ENCODE peak calls at places on chromosomes 6 and 20, in nine cellular contexts. Y, T, B, O, Z, F, P, K and V are unnamed samples. For H3K4me1 and H3K36me3, the result is how much of the 10 kb centered on the place peaks cover.

GRCh38 chr6:157925771-157926170 is 55.9 kb upstream of the SYNJ2 start:
- DNase-seq in T (no peak), O (no peak), P (no peak), K (no peak), Y (no peak), F (no peak), Z (no peak), B (no peak), V (no peak)

GRCh38 chr6:144657691-144658090 is 372.6 kb downstream of the UTRN start:
- DNase-seq in B (no peak), Y (no peak), T (no peak), F (peak), Z (no peak), P (no peak), O (no peak), K (no peak), V (no peak)

GRCh38 chr20:51300104-51300503 is 242.4 kb downstream of the NFATC2 start:
- DNase-seq in Z (no peak), F (no peak), P (no peak), Y (no peak), K (no peak), O (no peak), T (no peak), B (no peak), V (no peak)

GRCh38 chr6:158506577-158506976 is 53.3 kb upstream of the TMEM181 start:
- DNase-seq in F (no peak), K (no peak), B (no peak), P (no peak), O (no peak), Z (no peak), T (no peak), Y (peak), V (no peak)

GRCh38 chr6:53916804-53917463 is 122.1 kb downstream of the LRRC1 start:
- DNase-seq in O (no peak), Z (no peak), Y (no peak), B (no peak), F (no peak), K (no peak), P (no peak), T (no peak), V (no peak)

GRCh38 chr6:63224179-63224578 is 12.9 kb downstream of the FKBP1C start:
- DNase-seq in P (no peak), Z (no peak), T (no peak), O (no peak), Y (no peak), K (no peak), B (no peak), F (no peak), V (no peak)

GRCh38 chr6:72328775-72329174 is 293.1 kb upstream of the KCNQ5 start:
- DNase-seq in K (no peak), P (no peak), Z (no peak), B (no peak), T (no peak), Y (no peak), O (no peak), F (no peak), V (no peak)

GRCh38 chr6:159106627-159107241 is 61.9 kb upstream of the TAGAP start:
- DNase-seq in O (peak), P (peak), T (peak), Y (peak), B (peak), Z (peak), K (no peak), F (peak), V (peak)

GRCh38 chr6:45966797-45967196 is 48.9 kb downstream of the CLIC5 start:
- DNase-seq in F (no peak), B (no peak), T (no peak), Z (no peak), P (no peak), K (no peak), Y (no peak), O (no peak), V (no peak)

GRCh38 chr6:73803562-73804221 is 107.7 kb downstream of the CD109 start:
- DNase-seq in O (peak), K (no peak), B (no peak), Z (no peak), F (peak), P (peak), Y (peak), T (no peak), V (no peak)

GRCh38 chr20:50321797-50322480 is 131.3 kb downstream of the CEBPB start:
- DNase-seq in T (no peak), F (peak), Y (no peak), P (no peak), K (no peak), Z (peak), B (peak), O (no peak), V (no peak)

GRCh38 chr6:15547379-15547778 is 115.4 kb downstream of the DTNBP1 start:
- DNase-seq in F (peak), B (no peak), Y (no peak), T (no peak), O (no peak), P (no peak), Z (no peak), K (no peak), V (no peak)

GRCh38 chr6:26195924-26196845 is 109.0 kb downstream of the HFE start:
- DNase-seq in Z (no peak), O (no peak), B (no peak), K (no peak), Y (peak), F (peak), T (no peak), P (peak), V (no peak)

GRCh38 chr20:25007491-25008305 is 15.1 kb upstream of the APMAP start:
- DNase-seq in P (no peak), Z (peak), T (no peak), Y (no peak), O (no peak), B (no peak), F (no peak), K (no peak), V (no peak)

GRCh38 chr6:132236744-132237143 is 164.5 kb downstream of the MOXD1 start:
- DNase-seq in Z (no peak), T (no peak), B (no peak), Y (no peak), K (no peak), F (no peak), O (no peak), P (no peak), V (no peak)

GRCh38 chr6:52551483-52552277 is 25.2 kb downstream of the TRAM2 start:
- DNase-seq in B (peak), K (peak), Z (peak), F (peak), T (peak), Y (peak), P (no peak), O (peak), V (peak)

GRCh38 chr6:37502703-37503485 is 3.2 kb upstream of the CCDC167 start:
- DNase-seq in T (no peak), K (no peak), O (no peak), Y (no peak), P (peak), Z (no peak), B (peak), F (no peak), V (no peak)

GRCh38 chr6:751765-752164 is 58.8 kb upstream of the EXOC2 start:
- DNase-seq in O (no peak), B (no peak), T (no peak), K (no peak), Z (no peak), P (no peak), Y (no peak), F (no peak), V (no peak)

GRCh38 chr6:2921520-2922115 is 18.5 kb upstream of the SERPINB9 start:
- DNase-seq in Y (no peak), K (no peak), B (no peak), F (no peak), P (no peak), Z (no peak), O (no peak), T (peak), V (no peak)

GRCh38 chr6:150016324-150017185 is 8.8 kb downstream of the RAET1L start:
- DNase-seq in K (no peak), B (no peak), T (peak), Z (peak), Y (peak), P (peak), F (peak), O (no peak), V (no peak)

GRCh38 chr6:39843305-39844020 is 51.3 kb downstream of the DAAM2 start:
- DNase-seq in F (peak), K (no peak), Y (no peak), B (no peak), P (no peak), T (no peak), Z (no peak), O (no peak), V (no peak)

GRCh38 chr20:55953201-55953600 is 52.1 kb downstream of the CBLN4 start:
- DNase-seq in O (no peak), K (no peak), B (no peak), F (no peak), Y (no peak), T (no peak), Z (no peak), P (no peak), V (no peak)

GRCh38 chr20:34637245-34638185 is 39.4 kb downstream of the PIGU start:
- DNase-seq in P (no peak), O (no peak), K (no peak), B (no peak), Y (peak), Z (no peak), F (peak), T (no peak), V (no peak)

GRCh38 chr20:59006864-59007757 is at the start of gene CTSZ:
- DNase-seq in Z (peak), T (peak), O (peak), P (peak), B (peak), K (no peak), Y (no peak), F (peak), V (peak)

GRCh38 chr6:29751480-29751879 is 28.2 kb downstream of the HLA-F start:
- DNase-seq in F (no peak), T (no peak), B (no peak), Z (no peak), K (no peak), P (no peak), O (no peak), Y (no peak), V (no peak)

GRCh38 chr6:148231572-148231971 is 111.1 kb upstream of the SASH1 start:
- DNase-seq in T (no peak), K (no peak), O (no peak), B (no peak), P (no peak), F (peak), Y (no peak), Z (no peak), V (no peak)

GRCh38 chr6:134630468-134631180 is 312.7 kb upstream of the SGK1 start:
- DNase-seq in P (no peak), B (no peak), O (no peak), F (no peak), Z (no peak), K (no peak), Y (no peak), T (no peak), V (no peak)

GRCh38 chr6:30167101-30167500 is 3.8 kb downstream of the TRIM15 start:
- DNase-seq in K (no peak), P (peak), T (no peak), B (no peak), Z (no peak), O (no peak), F (no peak), Y (no peak), V (no peak)

GRCh38 chr20:58340853-58341252 is 31.3 kb downstream of the RAB22A start:
- DNase-seq in K (no peak), Y (no peak), O (no peak), B (no peak), Z (no peak), T (no peak), F (no peak), P (no peak), V (no peak)

GRCh38 chr20:21512634-21513180 is 1.2 kb downstream of the NKX2-2 start:
- DNase-seq in T (no peak), O (no peak), Y (no peak), P (no peak), F (no peak), Z (no peak), B (peak), K (no peak), V (no peak)
- H3K4me3 ChIP-seq in T (peak), O (peak), Y (peak), P (no peak), F (no peak), Z (peak), B (peak), K (peak), V (peak)

GRCh38 chr6:16840291-16840690 is 79.0 kb upstream of the ATXN1 start:
- DNase-seq in O (no peak), K (no peak), Z (no peak), Y (no peak), F (no peak), T (no peak), P (no peak), B (no peak), V (no peak)
- H3K4me1 ChIP-seq in O (under half), K (under half), Z (under half), Y (under half), F (under half), T (under half), P (under half), B (under half), V (under half)

DNA sequence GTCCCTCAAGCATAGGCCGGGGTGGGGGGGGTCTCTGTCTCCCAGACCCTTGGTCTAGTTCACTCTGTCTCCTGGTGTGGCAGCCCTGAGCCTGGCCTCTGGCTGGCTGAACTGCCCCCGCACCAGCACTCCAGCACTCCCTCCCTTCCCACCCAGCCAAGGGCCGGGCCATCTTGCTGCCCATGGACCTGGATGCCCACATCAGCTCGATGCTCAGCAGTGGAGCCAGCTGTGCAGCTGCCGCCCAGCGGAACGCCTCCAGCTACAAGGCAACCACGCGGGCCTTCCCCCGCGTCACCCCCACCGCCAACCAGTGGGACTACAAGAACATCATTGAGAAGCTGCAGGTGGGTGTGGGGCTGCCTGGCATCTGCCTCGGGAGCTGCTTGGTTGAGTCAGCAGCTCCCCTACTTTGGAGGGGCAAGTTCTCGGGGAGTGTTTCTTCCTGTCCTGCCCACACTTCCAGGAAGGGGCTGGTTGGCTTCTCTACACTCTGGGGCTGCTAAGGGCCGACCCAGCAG is 28.4 kb downstream of the UQCC2 start:
- DNase-seq in B (no peak), F (no peak), O (no peak), Z (no peak), Y (no peak), T (no peak), K (no peak), P (peak), V (no peak)
- H3K36me3 ChIP-seq in B (half or more), F (under half), O (under half), Z (half or more), Y (under half), T (half or more), K (under half), P (half or more), V (half or more)

GRCh38 chr6:10557886-10558285 is 36.7 kb downstream of the GCNT2 start:
- DNase-seq in Z (no peak), B (no peak), F (no peak), T (no peak), O (no peak), Y (no peak), K (no peak), P (no peak), V (no peak)

GRCh38 chr6:10554826-10555225 is 33.7 kb downstream of the GCNT2 start:
- DNase-seq in P (no peak), B (no peak), T (no peak), O (no peak), Z (no peak), F (no peak), Y (no peak), K (no peak), V (no peak)

GRCh38 chr6:10553869-10554268 is 32.7 kb downstream of the GCNT2 start:
- DNase-seq in P (no peak), B (no peak), Y (no peak), Z (no peak), T (no peak), F (no peak), O (no peak), K (no peak), V (no peak)

GRCh38 chr6:10556496-10557391 is 35.6 kb downstream of the GCNT2 start:
- DNase-seq in Y (no peak), T (peak), F (no peak), O (no peak), Z (no peak), K (no peak), B (no peak), P (no peak), V (no peak)

GRCh38 chr6:10555625-10556309 is 34.6 kb downstream of the GCNT2 start:
- DNase-seq in T (peak), O (peak), F (peak), B (peak), Y (no peak), K (peak), Z (no peak), P (no peak), V (peak)
- H3K4me3 ChIP-seq in T (peak), O (peak), F (peak), B (peak), Y (no peak), K (peak), Z (peak), P (no peak), V (peak)

DNA sequence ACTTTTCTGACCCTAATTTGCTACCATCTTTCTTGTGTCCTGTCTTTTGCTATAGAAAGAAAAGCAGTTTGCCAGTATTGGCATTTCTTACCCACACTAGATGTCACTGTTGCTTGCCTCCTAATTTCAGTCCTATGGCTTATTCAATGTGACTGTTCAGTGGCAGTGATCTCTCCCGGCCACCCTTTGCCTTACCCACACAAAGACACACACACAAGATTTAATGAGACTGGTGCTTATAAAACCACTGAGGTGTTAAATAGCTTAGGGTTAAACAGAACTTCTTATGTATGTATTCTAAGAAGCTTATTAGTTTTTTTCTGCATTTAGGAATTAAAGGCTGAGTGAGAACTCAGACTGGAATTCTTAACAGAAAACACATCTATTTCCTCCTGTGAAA is 233.6 kb upstream of the ASCC3 start:
- DNase-seq in Z (no peak), Y (peak), P (no peak), F (peak), O (no peak), T (no peak), K (no peak), B (no peak), V (no peak)
- H3K4me1 ChIP-seq in Z (under half), Y (under half), P (under half), F (under half), O (under half), T (under half), K (under half), B (under half), V (under half)

GRCh38 chr6:119318176-119318575 is 31.4 kb downstream of the MAN1A1 start:
- DNase-seq in B (no peak), O (no peak), P (no peak), Z (no peak), F (no peak), K (no peak), T (no peak), Y (no peak), V (no peak)

GRCh38 chr6:119314894-119315272 is 34.7 kb downstream of the MAN1A1 start:
- DNase-seq in Y (no peak), P (no peak), O (no peak), B (no peak), K (no peak), Z (no peak), F (no peak), T (no peak), V (no peak)

GRCh38 chr6:119318730-119319129 is 30.8 kb downstream of the MAN1A1 start:
- DNase-seq in P (no peak), B (no peak), F (no peak), O (no peak), Y (no peak), T (no peak), Z (no peak), K (no peak), V (no peak)

GRCh38 chr6:119319694-119320093 is 29.9 kb downstream of the MAN1A1 start:
- DNase-seq in Z (no peak), Y (no peak), F (no peak), K (no peak), P (no peak), B (no peak), O (no peak), T (no peak), V (no peak)

DNA sequence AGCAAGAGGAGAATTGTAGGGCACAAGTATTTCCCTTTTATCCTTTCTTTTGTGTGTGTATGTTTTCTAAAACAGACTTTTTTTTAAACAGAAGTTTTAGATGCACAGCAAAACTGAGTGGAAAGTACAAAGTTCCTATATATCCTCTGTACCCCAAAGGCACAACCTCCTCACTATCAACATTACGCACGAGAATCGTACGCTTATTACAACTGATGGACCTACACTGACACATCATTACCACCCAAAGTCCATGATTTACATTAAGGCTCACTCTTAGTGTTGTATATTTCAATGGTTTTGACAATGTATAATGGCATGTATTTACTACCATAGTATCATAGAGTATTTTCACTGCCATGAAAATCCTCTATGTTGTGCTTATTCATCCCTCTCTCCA is 32.6 kb downstream of the MAN1A1 start:
- DNase-seq in F (no peak), Z (no peak), O (no peak), B (no peak), Y (no peak), P (no peak), T (no peak), K (no peak), V (no peak)
- H3K36me3 ChIP-seq in F (under half), Z (under half), O (under half), B (under half), Y (under half), P (under half), T (under half), K (under half), V (under half)

GRCh38 chr6:35790683-35791082 is 6.4 kb downstream of the CLPS start:
- DNase-seq in O (no peak), F (no peak), P (no peak), B (no peak), Y (no peak), Z (no peak), T (no peak), K (no peak), V (no peak)
- H3K4me3 ChIP-seq in O (no peak), F (no peak), P (no peak), B (no peak), Y (no peak), Z (no peak), T (no peak), K (no peak), V (no peak)

GRCh38 chr6:111585241-111585968 is 20.3 kb downstream of the TRAF3IP2 start:
- DNase-seq in B (no peak), T (no peak), K (no peak), Z (no peak), Y (no peak), P (no peak), O (no peak), F (peak), V (no peak)
- H3K4me1 ChIP-seq in B (half or more), T (half or more), K (under half), Z (under half), Y (under half), P (under half), O (half or more), F (under half), V (half or more)

DNA sequence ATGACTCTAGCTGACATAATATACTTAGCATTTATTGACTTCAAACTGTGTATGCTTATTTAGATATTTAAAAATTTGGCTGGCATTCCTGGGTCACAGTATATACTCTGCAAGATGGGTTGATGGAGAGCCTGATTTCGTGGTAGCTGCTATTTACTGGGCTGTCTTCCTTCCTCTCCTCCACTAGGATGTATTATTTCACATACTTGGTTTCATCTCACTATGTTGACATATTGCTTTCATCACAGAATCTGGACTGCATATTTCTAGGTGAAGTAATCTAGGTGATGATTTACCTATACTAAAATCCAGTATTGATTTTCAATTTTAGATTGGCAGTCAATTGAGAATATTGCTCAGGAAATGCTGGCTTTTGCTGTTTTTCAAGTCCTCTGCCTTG is 15.7 kb downstream of the AFDN start:
- DNase-seq in P (no peak), F (no peak), K (no peak), B (no peak), T (no peak), Z (no peak), O (no peak), Y (no peak), V (no peak)
- H3K36me3 ChIP-seq in P (under half), F (under half), K (under half), B (under half), T (under half), Z (under half), O (under half), Y (under half), V (under half)